ENCODE peak calls at places on chromosomes 5 and 9, in seven cellular contexts. S is NB4, W is hepatocyte, P is stomach, C is SK-N-SH, N is AG04449, Y is tibial artery. O is an unnamed sample.

GRCh38 chr9:13429271-13429670 is 149.8 kb upstream of the MPDZ start:
- DNase-seq in W (no peak), Y (no peak), P (no peak), N (no peak), S (no peak), C (no peak), O (no peak)

GRCh38 chr5:150264667-150265603 is 24.6 kb downstream of the CAMK2A start:
- DNase-seq in S (no peak), N (no peak), C (no peak), W (no peak), Y (no peak), P (no peak), O (no peak)

GRCh38 chr5:73296772-73297171 is 123.8 kb downstream of the TMEM174 start:
- DNase-seq in C (no peak), W (no peak), N (no peak), P (no peak), Y (no peak), S (peak), O (peak)

GRCh38 chr9:76374702-76375543 is 19.3 kb downstream of the RFK start:
- DNase-seq in Y (no peak), N (peak), C (no peak), P (peak), S (no peak), W (peak), O (peak)

GRCh38 chr5:151696470-151697061 is 9.9 kb upstream of the SPARC start:
- DNase-seq in P (no peak), W (peak), Y (peak), C (no peak), N (peak), S (no peak), O (no peak)

GRCh38 chr5:134948929-134949328 is 18.8 kb upstream of the CATSPER3 start:
- DNase-seq in S (no peak), Y (peak), W (no peak), C (no peak), P (no peak), N (no peak), O (peak)

GRCh38 chr5:61115968-61116367 is 46.3 kb downstream of the SMIM15 start:
- DNase-seq in W (no peak), Y (no peak), N (no peak), S (no peak), P (no peak), C (no peak), O (no peak)

GRCh38 chr9:133370680-133371079 is 5.2 kb downstream of the SURF4 start:
- DNase-seq in N (no peak), W (no peak), S (no peak), P (no peak), C (no peak), Y (no peak), O (no peak)

GRCh38 chr5:92364986-92365550 is 982.0 kb upstream of the ARRDC3 start:
- DNase-seq in W (no peak), S (no peak), P (no peak), N (peak), C (no peak), Y (no peak), O (no peak)

GRCh38 chr5:56620903-56621680 is 194.3 kb upstream of the MAP3K1 start:
- DNase-seq in S (no peak), W (no peak), C (no peak), N (no peak), Y (no peak), P (no peak), O (no peak)

GRCh38 chr5:89265511-89266169 is 382.7 kb upstream of the MEF2C start:
- DNase-seq in N (peak), S (no peak), W (no peak), Y (no peak), C (no peak), P (no peak), O (peak)

GRCh38 chr9:131661954-131662621 is 77.8 kb downstream of the RAPGEF1 start:
- DNase-seq in W (no peak), S (no peak), Y (no peak), N (no peak), C (no peak), P (no peak), O (no peak)

GRCh38 chr5:125480901-125481300 is 734.5 kb upstream of the ZNF608 start:
- DNase-seq in Y (no peak), C (peak), S (no peak), P (no peak), W (no peak), N (no peak), O (no peak)

GRCh38 chr5:116557669-116558271 is 16.9 kb downstream of the SEMA6A start:
- DNase-seq in Y (no peak), N (no peak), P (no peak), S (peak), W (no peak), C (peak), O (peak)

DNA sequence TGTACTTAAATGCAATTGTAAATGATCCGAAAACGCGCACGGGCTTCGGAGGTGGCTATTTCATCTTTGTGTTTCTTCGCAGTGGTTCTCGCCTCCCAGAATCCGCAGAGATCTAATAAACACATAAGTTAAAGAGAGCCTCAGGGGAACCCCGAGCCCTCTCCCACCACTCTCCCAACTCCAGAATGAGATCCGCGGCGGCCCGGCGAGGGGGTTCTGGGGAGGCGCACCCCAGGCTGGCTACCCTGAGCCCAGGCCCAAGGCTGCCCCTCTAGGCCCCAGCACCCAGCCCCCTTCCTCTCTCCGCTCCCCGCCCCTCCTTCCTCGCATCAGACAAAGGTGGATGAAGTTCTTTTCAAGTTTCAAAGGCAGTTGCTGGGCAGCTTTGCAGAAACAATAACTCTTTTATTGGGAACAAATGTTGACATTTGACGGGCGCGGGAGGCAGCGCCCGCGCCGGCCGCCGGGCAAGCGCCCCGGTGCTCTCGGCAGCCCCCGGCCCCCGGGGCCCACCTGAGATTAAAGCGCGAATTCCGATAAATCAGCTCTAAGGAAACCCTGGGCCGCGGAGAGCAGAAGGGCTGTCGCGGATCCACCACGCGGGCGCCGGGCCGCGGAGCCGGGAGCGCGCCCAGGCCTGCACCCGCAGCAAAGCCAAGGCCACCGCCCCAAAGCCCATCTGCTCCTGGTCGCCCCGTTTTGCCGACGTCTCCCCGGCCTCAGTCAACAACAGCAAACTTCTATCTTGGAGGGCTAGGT is 8.4 kb downstream of the IRX2 start:
- DNase-seq in C (no peak), W (peak), N (no peak), S (no peak), Y (peak), P (no peak), O (no peak)
- H3K4me3 ChIP-seq in C (no peak), W (no peak), N (peak), S (no peak), Y (no peak), P (no peak), O (no peak)

GRCh38 chr5:14144586-14145355 is 1.6 kb downstream of the TRIO start:
- DNase-seq in N (no peak), Y (peak), S (peak), P (peak), C (peak), W (peak), O (peak)
- TF ChIP-seq CTCF in N (no peak), Y (no peak), S (no peak), P (no peak), C (no peak), W (no peak), O (no peak)

DNA sequence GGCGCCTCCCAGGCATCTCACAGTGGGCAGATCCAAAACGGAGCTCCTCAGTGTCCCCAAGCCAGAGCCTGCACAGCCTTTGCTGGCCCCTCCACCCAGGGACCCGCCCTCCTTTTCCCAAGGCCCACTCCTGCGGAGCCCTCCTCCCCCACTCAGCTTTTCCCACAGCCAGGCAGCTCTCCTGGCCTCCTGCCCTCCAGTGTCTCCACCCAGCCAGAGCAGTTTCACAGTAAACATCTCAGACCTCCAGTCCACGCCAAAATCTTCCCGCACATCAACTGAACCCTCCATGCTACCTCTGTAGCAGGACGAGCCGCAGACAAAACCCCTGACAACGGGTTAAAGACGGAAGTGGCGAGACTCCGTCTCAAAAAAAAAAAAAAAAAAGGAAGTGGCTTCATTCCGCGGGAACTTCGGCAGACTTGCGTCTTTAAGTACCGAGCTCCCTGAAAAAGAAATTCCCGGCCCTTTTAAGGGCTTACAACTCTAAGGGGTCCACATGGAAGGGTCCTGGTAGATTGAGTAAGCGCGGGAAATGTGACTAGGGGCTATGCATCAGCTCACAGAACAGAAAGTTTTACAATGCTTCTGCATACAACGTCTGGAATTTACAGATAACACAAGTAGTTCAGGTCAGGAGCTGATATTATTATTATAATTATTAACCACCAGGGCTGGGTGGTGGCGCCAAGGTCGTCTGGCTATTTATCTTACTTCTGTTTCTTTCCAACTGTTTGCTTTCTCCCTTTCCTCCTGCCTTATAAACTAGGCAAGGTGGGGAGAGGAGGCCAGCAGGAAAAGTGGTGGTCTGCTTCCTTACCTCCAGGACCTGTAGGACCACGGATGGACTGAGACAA is 11.4 kb upstream of the GRIN1 start:
- DNase-seq in Y (no peak), W (peak), N (no peak), P (peak), S (peak), C (no peak), O (peak)
- H3K4me3 ChIP-seq in Y (no peak), W (no peak), N (no peak), P (peak), S (peak), C (peak), O (peak)

GRCh38 chr5:16776611-16777251 is 159.4 kb downstream of the MYO10 start:
- DNase-seq in P (no peak), Y (no peak), W (peak), S (no peak), C (no peak), N (no peak), O (no peak)
- TF ChIP-seq CTCF in P (no peak), Y (peak), W (peak), S (no peak), C (no peak), N (no peak), O (peak)

DNA sequence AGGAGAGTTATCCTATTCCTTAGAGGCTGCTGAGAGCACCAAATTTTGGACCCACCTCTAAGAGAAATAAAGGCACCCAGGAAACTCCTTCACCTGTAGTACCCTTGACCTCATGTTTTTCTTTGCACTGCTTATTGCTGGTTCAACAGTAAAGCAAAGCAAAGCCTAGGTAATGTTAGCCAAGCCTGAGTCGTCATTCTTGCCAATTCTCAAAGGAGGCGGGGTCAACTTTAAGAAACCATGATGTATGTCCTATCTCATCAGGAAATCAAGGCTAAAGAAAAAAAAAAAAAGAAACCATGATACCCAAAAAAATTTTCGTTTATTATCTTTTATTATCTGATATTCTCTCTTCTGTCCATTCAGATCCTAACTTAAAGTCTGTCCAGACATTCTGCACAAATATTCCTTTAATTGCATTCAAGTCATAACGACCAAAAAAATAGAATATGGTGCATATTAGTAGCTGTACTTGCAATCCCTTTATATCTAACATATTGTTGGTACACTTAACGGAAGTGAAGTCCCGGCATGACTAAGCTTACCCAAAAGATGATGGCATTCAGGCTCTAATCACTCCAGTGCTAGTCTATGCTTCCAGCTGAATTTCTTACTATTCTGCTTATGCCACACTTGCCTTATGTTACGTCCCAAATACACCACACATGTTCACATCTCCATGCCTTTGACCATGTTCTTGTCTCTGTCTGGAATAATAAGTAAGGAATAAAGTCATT is 1.8 kb downstream of the AUH start:
- DNase-seq in W (no peak), N (no peak), S (no peak), P (no peak), Y (no peak), C (no peak), O (peak)
- H3K4me3 ChIP-seq in W (no peak), N (no peak), S (peak), P (peak), Y (peak), C (no peak), O (no peak)

GRCh38 chr5:30650311-30650710 is 543.2 kb upstream of the CDH6 start:
- DNase-seq in C (no peak), N (no peak), Y (no peak), S (no peak), P (no peak), W (no peak), O (no peak)
- TF ChIP-seq CTCF in C (peak), N (no peak), Y (no peak), S (no peak), P (no peak), W (no peak), O (no peak)

DNA sequence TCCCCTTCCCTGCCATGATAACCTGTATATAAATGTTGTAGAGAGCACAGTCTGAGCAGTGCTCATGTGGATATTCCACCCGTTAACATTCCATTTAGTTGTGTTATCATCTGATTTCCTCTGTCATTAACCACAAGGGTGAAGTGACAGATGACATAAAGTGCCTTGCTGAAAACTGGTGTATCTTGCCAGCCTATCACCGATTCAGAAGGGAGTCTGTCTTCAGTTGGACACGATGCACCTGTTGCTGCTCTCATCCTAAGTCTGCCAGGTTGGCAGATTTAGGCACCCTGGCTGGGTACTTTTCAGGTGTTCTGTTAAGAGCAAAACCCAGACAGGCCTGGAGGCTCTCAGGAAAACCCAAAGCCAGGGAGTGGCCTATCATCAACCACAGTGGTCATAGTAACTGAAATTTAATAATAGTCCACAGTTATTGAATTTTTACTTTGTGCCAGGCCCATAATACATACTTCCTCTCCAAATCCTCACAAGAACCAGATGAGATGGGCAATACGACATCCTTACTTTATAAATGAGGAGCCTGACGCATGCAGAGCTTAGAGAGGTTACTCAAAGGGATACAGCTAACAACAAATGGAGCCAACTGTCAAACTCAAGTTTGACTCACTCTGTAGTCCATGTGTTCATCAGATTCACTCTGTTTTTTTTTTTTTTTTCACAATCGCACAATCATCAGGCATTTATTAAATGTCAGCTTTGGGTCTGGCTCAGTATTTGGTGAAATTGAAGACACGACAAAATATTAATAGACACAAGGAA is 100.7 kb upstream of the SPRY4 start:
- DNase-seq in N (no peak), P (no peak), Y (no peak), C (no peak), W (no peak), S (no peak), O (no peak)
- H3K4me3 ChIP-seq in N (no peak), P (no peak), Y (no peak), C (no peak), W (no peak), S (no peak), O (no peak)

DNA sequence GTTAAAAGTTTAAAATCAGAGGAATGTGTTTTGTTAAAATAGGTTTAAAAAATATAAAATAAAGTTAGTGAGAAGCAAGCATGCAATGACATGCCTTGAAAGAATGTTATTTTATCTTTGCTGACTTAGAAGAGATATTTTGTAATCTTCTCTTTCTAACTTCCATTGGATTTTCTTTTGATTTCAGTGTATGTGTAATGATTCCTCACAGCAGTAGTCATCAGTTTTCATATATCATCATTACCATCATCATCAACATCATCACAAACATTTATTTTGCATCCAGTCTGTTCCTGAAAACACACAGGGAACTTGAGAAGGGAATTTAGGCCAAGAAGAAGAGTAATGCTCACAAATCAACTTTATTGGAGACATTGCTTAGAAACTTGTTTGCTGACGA is 699.6 kb downstream of the TAF11L14 start:
- DNase-seq in W (no peak), N (no peak), Y (no peak), S (no peak), P (no peak), C (no peak), O (peak)
- TF ChIP-seq CTCF in W (no peak), N (no peak), Y (no peak), S (no peak), P (no peak), C (no peak), O (no peak)

GRCh38 chr9:100598641-100599145 is 20.8 kb downstream of the CAVIN4 start:
- DNase-seq in C (peak), W (peak), S (peak), P (peak), Y (peak), N (no peak), O (peak)
- H3K4me3 ChIP-seq in C (peak), W (peak), S (no peak), P (peak), Y (peak), N (peak), O (peak)

GRCh38 chr5:123207321-123207645 is 118.2 kb downstream of the PRDM6 start:
- DNase-seq in P (no peak), W (no peak), S (no peak), C (no peak), N (no peak), Y (no peak), O (no peak)
- TF ChIP-seq CTCF in P (no peak), W (no peak), S (no peak), C (no peak), N (no peak), Y (no peak), O (no peak)

O was measured in bronchial epithelial cell.